ENCODE peak calls at places on chromosomes 7 and 10, in five cellular contexts. L is cardiac fibroblast, K is astrocyte of the spinal cord, D is right lobe of liver, P is AG10803. U is an unnamed sample.

GRCh38 chr7:2915023-2915422 is 70.9 kb upstream of the GNA12 start:
- DNase-seq in L (no peak), K (no peak), D (no peak), P (no peak), U (no peak)

GRCh38 chr7:55078465-55079372 is 59.9 kb downstream of the EGFR start:
- DNase-seq in L (no peak), K (no peak), D (no peak), P (no peak), U (no peak)

GRCh38 chr10:27890971-27891370 is 107.9 kb downstream of the ODAD2 start:
- DNase-seq in L (no peak), K (no peak), D (no peak), P (no peak), U (no peak)

GRCh38 chr7:117731455-117731854 is 141.8 kb downstream of the CTTNBP2 start:
- DNase-seq in L (no peak), K (no peak), D (no peak), P (no peak), U (no peak)

GRCh38 chr10:110566472-110567200 is 859 bp upstream of the SMC3 start:
- DNase-seq in L (no peak), K (no peak), D (no peak), P (peak), U (no peak)

GRCh38 chr10:104253106-104253505 is 1.6 kb upstream of the GSTO1 start:
- DNase-seq in L (no peak), K (no peak), D (peak), P (no peak), U (no peak)

GRCh38 chr10:24149640-24150039 is 59.3 kb upstream of the KIAA1217 start:
- DNase-seq in L (no peak), K (no peak), D (no peak), P (no peak), U (no peak)

GRCh38 chr7:23680417-23681405 is 712 bp downstream of the FAM221A start:
- DNase-seq in L (peak), K (peak), D (peak), P (peak), U (peak)

GRCh38 chr10:132951926-132952325 is 9.6 kb upstream of the CFAP46 start:
- DNase-seq in L (no peak), K (no peak), D (no peak), P (no peak), U (no peak)

GRCh38 chr10:77279207-77279606 is 358.4 kb downstream of the KCNMA1 start:
- DNase-seq in L (peak), K (peak), D (peak), P (peak), U (no peak)

GRCh38 chr7:149787428-149788299 is 14.3 kb upstream of the ZNF467 start:
- DNase-seq in L (no peak), K (no peak), D (no peak), P (no peak), U (peak)

GRCh38 chr7:44852590-44852989 is 4.7 kb upstream of the H2AZ2 start:
- DNase-seq in L (no peak), K (no peak), D (no peak), P (no peak), U (no peak)

GRCh38 chr10:34575882-34576281 is 239.2 kb downstream of the PARD3 start:
- DNase-seq in L (no peak), K (peak), D (no peak), P (peak), U (no peak)

GRCh38 chr7:132750530-132751281 is 174.4 kb upstream of the PLXNA4 start:
- DNase-seq in L (peak), K (no peak), D (no peak), P (no peak), U (no peak)

GRCh38 chr10:131906269-131906639 is 5.4 kb downstream of the PPP2R2D start:
- DNase-seq in L (no peak), K (no peak), D (no peak), P (no peak), U (no peak)

GRCh38 chr10:47223236-47223635 is 76.8 kb upstream of the GDF10 start:
- DNase-seq in L (no peak), K (no peak), D (no peak), P (no peak), U (no peak)

GRCh38 chr7:31948041-31948440 is 122.2 kb downstream of the PDE1C start:
- DNase-seq in L (peak), K (peak), D (no peak), P (peak), U (no peak)

GRCh38 chr7:22597845-22598244 is 97.9 kb upstream of the STEAP1B start:
- DNase-seq in L (peak), K (peak), D (no peak), P (peak), U (peak)

GRCh38 chr7:24910551-24911212 is 69.3 kb downstream of the OSBPL3 start:
- DNase-seq in L (no peak), K (no peak), D (no peak), P (no peak), U (no peak)

GRCh38 chr10:43013065-43013464 is 63.8 kb upstream of the RET start:
- DNase-seq in L (no peak), K (no peak), D (no peak), P (no peak), U (no peak)

GRCh38 chr7:111357691-111358090 is 204.6 kb downstream of the IMMP2L start:
- DNase-seq in L (peak), K (peak), D (no peak), P (peak), U (peak)

GRCh38 chr7:22559829-22560489 is 60.0 kb upstream of the STEAP1B start:
- DNase-seq in L (peak), K (peak), D (peak), P (peak), U (peak)

GRCh38 chr7:31448649-31449048 is 65.2 kb upstream of the ITPRID1 start:
- DNase-seq in L (no peak), K (no peak), D (no peak), P (no peak), U (no peak)

GRCh38 chr10:23613900-23614299 is 175.0 kb downstream of the OTUD1 start:
- DNase-seq in L (no peak), K (no peak), D (no peak), P (no peak), U (no peak)

GRCh38 chr10:86064931-86065662 is 301.5 kb downstream of the GRID1 start:
- DNase-seq in L (no peak), K (no peak), D (no peak), P (no peak), U (no peak)

GRCh38 chr10:86065711-86066251 is 300.8 kb downstream of the GRID1 start:
- DNase-seq in L (no peak), K (no peak), D (no peak), P (no peak), U (no peak)

GRCh38 chr10:86066696-86067095 is 299.9 kb downstream of the GRID1 start:
- DNase-seq in L (no peak), K (no peak), D (no peak), P (no peak), U (no peak)

GRCh38 chr10:86068532-86069337 is 297.9 kb downstream of the GRID1 start:
- DNase-seq in L (no peak), K (no peak), D (no peak), P (no peak), U (no peak)

DNA sequence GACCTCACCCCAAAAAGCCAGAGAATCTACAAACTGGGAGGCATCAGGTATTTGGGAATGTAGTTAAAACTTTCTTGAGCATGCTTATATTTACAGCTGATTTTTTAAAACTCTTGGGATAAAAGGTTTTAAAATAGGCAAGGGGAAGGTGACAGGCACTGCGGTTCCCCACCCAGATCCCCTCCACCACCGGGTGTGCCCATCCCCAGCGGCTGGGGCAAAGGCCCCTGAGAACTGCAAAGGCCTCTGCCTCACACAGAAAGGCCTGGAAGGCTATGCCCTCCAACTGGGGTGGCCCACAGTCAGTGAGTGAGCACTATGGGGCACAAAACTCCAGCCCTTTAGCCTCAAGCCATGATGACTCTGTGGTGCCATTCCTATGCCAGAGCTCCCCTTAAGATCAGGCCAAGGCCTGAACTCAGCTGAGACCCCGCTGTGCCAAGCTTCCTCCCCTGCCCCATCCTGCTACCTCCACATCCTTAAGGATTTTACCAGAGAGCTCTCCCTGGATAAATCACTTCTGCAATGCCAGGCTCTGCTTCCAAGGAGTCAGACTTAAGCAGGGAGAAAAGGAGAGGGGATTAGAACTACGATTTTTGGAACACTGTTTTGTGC is 299.1 kb downstream of the GRID1 start:
- DNase-seq in L (no peak), K (no peak), D (no peak), P (no peak), U (no peak)
- H3K4me3 ChIP-seq in L (no peak), K (no peak), D (no peak), P (no peak), U (no peak)

GRCh38 chr10:26413375-26413774 is 24.8 kb upstream of the APBB1IP start:
- DNase-seq in L (no peak), K (no peak), D (no peak), P (no peak), U (no peak)
- H3K4me3 ChIP-seq in L (no peak), K (no peak), D (no peak), P (no peak), U (no peak)

GRCh38 chr7:151840088-151840910 is 36.6 kb downstream of the PRKAG2 start:
- DNase-seq in L (no peak), K (no peak), D (no peak), P (no peak), U (no peak)
- H3K4me3 ChIP-seq in L (no peak), K (no peak), D (no peak), P (no peak), U (no peak)

DNA sequence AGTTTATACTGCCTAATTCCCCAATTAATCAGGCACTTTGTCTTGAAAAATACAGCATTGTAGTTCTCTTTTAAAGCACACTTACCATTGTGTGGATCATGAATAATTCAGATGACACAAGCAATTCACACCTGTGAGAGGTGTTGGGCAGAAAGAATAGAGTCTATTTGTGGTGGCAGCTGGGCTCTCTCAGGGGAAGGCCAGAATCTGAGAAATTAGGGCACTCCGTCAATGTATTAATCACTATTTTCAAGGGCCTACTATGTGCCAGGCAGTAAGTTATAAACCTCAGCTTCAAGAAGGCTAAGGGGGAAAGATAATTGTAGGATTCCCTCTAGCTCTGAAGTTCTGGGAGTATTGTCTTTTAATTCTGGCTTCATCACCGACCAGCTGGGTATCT is 2.4 kb downstream of the CHN2 start:
- DNase-seq in L (no peak), K (no peak), D (no peak), P (no peak), U (no peak)
- H3K4me3 ChIP-seq in L (no peak), K (no peak), D (no peak), P (no peak), U (no peak)

DNA sequence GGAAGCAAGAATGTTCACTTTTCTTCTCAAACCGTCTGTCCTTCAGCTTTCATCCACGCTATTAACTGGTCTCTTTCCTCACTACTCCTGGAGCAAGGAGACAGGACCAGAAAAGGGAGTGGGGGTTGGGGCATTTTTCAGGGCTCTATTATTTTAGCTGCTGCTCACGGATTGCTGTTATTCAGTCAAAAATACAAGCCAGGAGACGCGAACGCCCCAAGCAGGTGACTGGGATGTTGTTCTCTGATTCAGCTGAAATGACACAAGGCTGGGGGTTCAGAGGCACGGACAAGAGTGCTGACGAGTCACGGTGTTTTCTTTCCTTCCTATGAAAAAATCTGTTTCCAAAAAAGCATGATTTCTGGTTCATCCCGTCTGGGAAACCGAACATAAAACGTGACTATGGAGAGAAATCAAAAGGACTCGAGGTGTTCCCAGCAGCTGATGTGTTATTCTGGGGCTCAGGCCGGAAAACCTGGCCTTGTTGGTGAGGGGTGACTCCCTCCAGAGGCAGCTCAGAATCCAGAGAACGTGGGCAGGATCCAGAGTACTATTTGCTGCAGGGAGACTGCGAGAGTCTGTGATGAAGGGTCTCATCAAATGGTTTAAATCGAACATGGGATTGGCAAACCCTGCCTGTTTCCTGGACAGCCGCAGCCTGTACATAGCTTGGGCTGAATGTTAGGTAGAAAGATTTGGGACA is 3.5 kb upstream of the INHBA start:
- DNase-seq in L (no peak), K (no peak), D (no peak), P (no peak), U (no peak)
- H3K4me3 ChIP-seq in L (no peak), K (no peak), D (no peak), P (peak), U (no peak)

U was measured in MG63.